ENCODE peak calls at places on chromosomes 3 and 15, in seven cellular contexts. Q, X, N, Z, H, A and P are unnamed samples.

GRCh38 chr15:80615783-80616391 is 79.2 kb upstream of the ABHD17C start:
- DNase-seq in Q (peak), X (no peak), H (no peak), Z (no peak), A (peak), N (peak), P (peak)

GRCh38 chr15:67095834-67096366 is 30.5 kb downstream of the SMAD3 start:
- DNase-seq in A (no peak), Z (no peak), Q (no peak), N (no peak), X (no peak), H (no peak), P (no peak)

GRCh38 chr3:113258311-113258710 is 47.0 kb downstream of the BOC start:
- DNase-seq in Z (no peak), N (no peak), X (no peak), H (no peak), A (peak), Q (no peak), P (no peak)

GRCh38 chr3:53718462-53718861 is 127.8 kb downstream of the CHDH start:
- DNase-seq in N (no peak), H (no peak), A (no peak), Q (no peak), X (no peak), Z (peak), P (no peak)

GRCh38 chr3:176513604-176514003 is 683.7 kb downstream of the TBL1XR1 start:
- DNase-seq in A (no peak), H (no peak), X (no peak), Q (peak), Z (peak), N (no peak), P (no peak)

GRCh38 chr15:37536967-37537624 is 397.3 kb upstream of the TMCO5A start:
- DNase-seq in A (no peak), Z (no peak), X (no peak), H (no peak), Q (no peak), N (peak), P (no peak)

GRCh38 chr15:95044780-95045417 is 813.5 kb downstream of the MCTP2 start:
- DNase-seq in Q (no peak), H (no peak), Z (peak), N (no peak), X (no peak), A (no peak), P (no peak)

GRCh38 chr15:72339777-72340177 is 19.8 kb upstream of the CELF6 start:
- DNase-seq in X (no peak), A (peak), N (peak), Q (peak), Z (no peak), H (peak), P (no peak)

GRCh38 chr3:116052602-116053001 is 392.7 kb downstream of the LSAMP start:
- DNase-seq in Z (no peak), H (no peak), A (no peak), X (no peak), N (no peak), Q (no peak), P (no peak)

GRCh38 chr3:53337167-53337940 is 10.0 kb downstream of the DCP1A start:
- DNase-seq in X (no peak), H (no peak), Q (no peak), Z (no peak), A (no peak), N (no peak), P (no peak)

GRCh38 chr15:95843241-95843851 is 487.2 kb upstream of the NR2F2 start:
- DNase-seq in Q (peak), A (peak), H (peak), Z (no peak), N (no peak), X (peak), P (peak)

GRCh38 chr15:68829068-68829467 is 8.4 kb upstream of the ANP32A start:
- DNase-seq in X (peak), Q (peak), Z (peak), N (peak), A (peak), H (no peak), P (no peak)

GRCh38 chr15:79629687-79630086 is 197.6 kb downstream of the MINAR1 start:
- DNase-seq in Q (peak), X (no peak), N (no peak), Z (no peak), H (no peak), A (peak), P (peak)

GRCh38 chr3:184756151-184756681 is 44.4 kb upstream of the MAGEF1 start:
- DNase-seq in N (no peak), Q (no peak), X (peak), A (no peak), Z (peak), H (no peak), P (peak)

GRCh38 chr15:97566957-97567356 is 393.5 kb upstream of the ARRDC4 start:
- DNase-seq in H (no peak), A (no peak), N (no peak), Q (no peak), X (no peak), Z (no peak), P (no peak)

GRCh38 chr3:185402561-185402960 is 39.6 kb downstream of the MAP3K13 start:
- DNase-seq in A (peak), Q (peak), H (no peak), Z (no peak), N (no peak), X (no peak), P (no peak)

GRCh38 chr3:7779331-7779730 is 722.3 kb upstream of the LMCD1 start:
- DNase-seq in H (no peak), A (peak), Z (peak), X (no peak), N (no peak), Q (no peak), P (no peak)

GRCh38 chr3:11641316-11641682 is 2.4 kb downstream of the VGLL4 start:
- DNase-seq in A (peak), H (no peak), Q (peak), X (no peak), Z (no peak), N (no peak), P (no peak)

GRCh38 chr3:4533489-4534443 is 40.6 kb downstream of the ITPR1 start:
- DNase-seq in Z (peak), H (peak), N (peak), A (no peak), Q (peak), X (no peak), P (no peak)

GRCh38 chr3:185824051-185824466 is 783 bp downstream of the IGF2BP2 start:
- DNase-seq in A (peak), X (peak), Z (peak), Q (no peak), H (peak), N (no peak), P (peak)

GRCh38 chr3:11932636-11933035 is 71.6 kb upstream of the SYN2 start:
- DNase-seq in H (no peak), X (no peak), Z (no peak), Q (no peak), A (no peak), N (no peak), P (no peak)

GRCh38 chr3:128573707-128574162 is 76.9 kb downstream of the RPN1 start:
- DNase-seq in A (no peak), H (peak), Z (peak), X (no peak), N (no peak), Q (no peak), P (no peak)

GRCh38 chr15:74616020-74616939 is 644 bp downstream of the CLK3 start:
- DNase-seq in A (peak), N (peak), Q (peak), X (peak), Z (peak), H (peak), P (peak)

GRCh38 chr15:40439461-40440299 is 1.1 kb upstream of the BAHD1 start:
- DNase-seq in H (peak), N (peak), Q (no peak), A (peak), Z (peak), X (peak), P (no peak)

GRCh38 chr3:187778726-187779125 is 33.5 kb upstream of the BCL6 start:
- DNase-seq in A (no peak), Z (no peak), N (peak), H (no peak), Q (no peak), X (no peak), P (no peak)

GRCh38 chr15:68385240-68385561 is 46.8 kb downstream of the ITGA11 start:
- DNase-seq in H (no peak), Z (no peak), Q (no peak), X (no peak), A (no peak), N (no peak), P (no peak)

DNA sequence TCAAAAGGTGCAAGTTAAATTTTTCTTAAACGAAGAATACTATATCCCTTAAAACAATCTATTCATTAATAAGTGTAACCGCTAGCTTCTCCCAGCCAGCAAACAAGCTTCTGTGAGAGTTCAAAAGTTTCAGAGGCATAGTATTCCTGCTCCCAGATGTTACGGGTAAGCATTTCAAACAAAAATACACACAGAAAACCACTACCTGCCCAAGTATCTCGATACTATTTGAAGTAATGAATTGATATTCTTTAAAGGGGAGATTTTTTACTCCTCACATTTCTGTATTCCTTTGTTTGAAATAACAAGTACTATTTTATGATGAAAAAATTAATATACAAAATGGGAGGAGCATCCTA is 1.5 kb downstream of the TJP1 start:
- DNase-seq in Z (no peak), N (peak), X (no peak), H (no peak), A (peak), Q (peak), P (no peak)
- H3K9ac ChIP-seq in Z (peak), N (peak), X (no peak), H (no peak), A (peak), Q (peak), P (peak)

DNA sequence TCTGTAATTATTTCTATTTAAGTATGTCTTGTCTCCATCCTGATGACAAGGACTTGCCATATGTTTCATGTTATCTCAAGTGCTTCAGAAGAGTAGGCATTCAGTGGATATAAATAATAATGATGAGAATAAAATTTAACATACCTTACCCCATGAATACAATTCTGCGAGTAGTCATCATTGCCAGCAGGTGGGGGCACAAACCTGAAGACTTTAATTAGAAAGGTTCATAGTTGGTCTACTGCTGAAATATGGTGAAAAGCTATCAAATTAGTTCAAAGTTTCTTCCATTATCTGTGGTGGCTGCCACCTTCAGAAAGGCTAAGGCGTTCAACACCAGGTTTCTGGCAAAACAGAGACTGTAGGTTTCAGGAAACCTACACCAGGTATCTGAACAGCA is 100.9 kb downstream of the P3H2 start:
- DNase-seq in Z (no peak), X (no peak), N (peak), A (no peak), Q (no peak), H (no peak), P (no peak)
- H3K4me3 ChIP-seq in Z (no peak), X (no peak), N (no peak), A (no peak), Q (no peak), H (no peak), P (no peak)

GRCh38 chr15:92029104-92029466 is 175.6 kb downstream of the SLCO3A1 start:
- DNase-seq in A (no peak), H (no peak), Z (no peak), X (no peak), Q (no peak), N (no peak), P (no peak)
- H3K9ac ChIP-seq in A (no peak), H (no peak), Z (no peak), X (no peak), Q (no peak), N (no peak), P (no peak)

DNA sequence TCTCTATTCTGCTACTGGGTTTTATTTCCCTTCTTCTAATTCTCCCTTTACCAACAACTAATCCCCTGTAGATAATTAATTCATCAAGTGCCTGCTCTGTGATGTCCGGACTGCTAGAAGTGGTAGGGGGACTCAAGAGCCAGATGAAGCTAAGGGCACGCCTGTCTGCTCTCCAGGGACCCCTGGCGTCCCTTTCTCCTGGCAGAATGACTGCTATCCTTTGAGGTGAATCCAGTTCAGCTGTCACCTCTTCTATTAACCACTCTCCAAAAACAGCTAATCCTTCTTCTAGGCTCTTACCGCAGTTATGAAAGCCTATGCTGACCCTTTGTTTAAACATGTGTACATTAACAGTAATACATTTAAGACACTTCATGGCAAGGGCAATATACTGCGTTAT is 1.4 kb upstream of the CHRNA7 start:
- DNase-seq in A (no peak), N (no peak), Q (no peak), Z (peak), H (no peak), X (no peak), P (no peak)
- H3K4me3 ChIP-seq in A (no peak), N (no peak), Q (no peak), Z (no peak), H (no peak), X (peak), P (no peak)

GRCh38 chr3:180926526-180926925 is 14.1 kb downstream of the FXR1 start:
- DNase-seq in Z (no peak), X (no peak), H (no peak), N (no peak), Q (no peak), A (peak), P (no peak)
- H3K9ac ChIP-seq in Z (no peak), X (no peak), H (no peak), N (no peak), Q (no peak), A (peak), P (no peak)